ENCODE peak calls at places on chromosomes 3 and 15, in seven cellular contexts. X, Q, Z, D, V, G and H are unnamed samples.

GRCh38 chr3:141225939-141226338 is 5.7 kb upstream of the PXYLP1 start:
- DNase-seq in G (no peak), X (no peak), D (no peak), Z (no peak), V (no peak), Q (no peak), H (no peak)

GRCh38 chr3:98914210-98915080 is 12.9 kb upstream of the DCBLD2 start:
- DNase-seq in V (no peak), D (no peak), G (peak; percentile 43), Z (no peak), X (no peak), Q (peak; percentile 59), H (no peak)

GRCh38 chr3:69092030-69092513 is 7.3 kb downstream of the ARL6IP5 start:
- DNase-seq in Z (no peak), D (no peak), Q (no peak), X (no peak), G (no peak), V (no peak), H (peak; percentile 35)

GRCh38 chr15:41416162-41416741 is 643 bp upstream of the RTF1 start:
- DNase-seq in D (no peak), Z (no peak), V (no peak), G (no peak), Q (no peak), X (no peak), H (no peak)

GRCh38 chr15:88605507-88606436 is 15.4 kb upstream of the AEN start:
- DNase-seq in V (peak; percentile 65), Q (peak; percentile 67), D (peak; percentile 74), G (peak; percentile 62), Z (no peak), X (no peak), H (no peak)

GRCh38 chr15:67542192-67542461 is 376 bp upstream of the MAP2K5 start:
- DNase-seq in V (no peak), Q (peak; percentile 30), D (no peak), Z (no peak), X (no peak), G (no peak), H (no peak)

GRCh38 chr3:139559541-139559940 is 20.0 kb upstream of the RBP1 start:
- DNase-seq in Q (no peak), X (no peak), G (no peak), Z (no peak), V (no peak), D (no peak), H (no peak)

GRCh38 chr3:129018271-129018670 is 17.2 kb downstream of the EFCC1 start:
- DNase-seq in Q (no peak), V (no peak), Z (no peak), D (no peak), G (no peak), X (no peak), H (no peak)

GRCh38 chr3:160444411-160444810 is 5.2 kb downstream of the TRIM59 start:
- DNase-seq in X (no peak), D (no peak), Q (no peak), Z (no peak), G (no peak), V (peak; percentile 11), H (no peak)

GRCh38 chr3:132448211-132448961 is 31.1 kb downstream of the DNAJC13 start:
- DNase-seq in Q (peak; percentile 72), X (no peak), Z (no peak), G (no peak), V (no peak), D (no peak), H (peak; percentile 12)

GRCh38 chr15:100454148-100454547 is 74.6 kb downstream of the CERS3 start:
- DNase-seq in Q (no peak), Z (no peak), X (no peak), V (no peak), D (no peak), G (no peak), H (no peak)

GRCh38 chr3:155727836-155728235 is 17.0 kb downstream of the PLCH1 start:
- DNase-seq in X (no peak), Z (no peak), D (no peak), V (no peak), G (no peak), Q (no peak), H (no peak)

GRCh38 chr3:159319156-159319555 is 517.3 kb downstream of the MFSD1 start:
- DNase-seq in D (no peak), X (no peak), G (no peak), Z (no peak), Q (no peak), V (no peak), H (no peak)

GRCh38 chr15:89812126-89812846 is 2.4 kb downstream of the ANPEP start:
- DNase-seq in D (peak; percentile 72), V (no peak), G (peak; percentile 95), Q (peak; percentile 52), Z (no peak), X (no peak), H (peak; percentile 87)

GRCh38 chr15:50241684-50242450 is 23.7 kb downstream of the HDC start:
- DNase-seq in G (no peak), D (no peak), X (peak; percentile 12), Z (no peak), V (no peak), Q (no peak), H (no peak)

GRCh38 chr3:152301745-152302181 is 33.0 kb downstream of the MBNL1 start:
- DNase-seq in Z (no peak), X (no peak), D (no peak), V (no peak), Q (no peak), G (no peak), H (no peak)

GRCh38 chr3:185655426-185656320 is 69.6 kb downstream of the SENP2 start:
- DNase-seq in X (no peak), D (no peak), V (no peak), G (no peak), Z (no peak), Q (peak; percentile 74), H (no peak)

GRCh38 chr15:70141376-70142071 is 43.8 kb upstream of the TLE3 start:
- DNase-seq in X (no peak), V (no peak), Q (no peak), G (no peak), D (no peak), Z (no peak), H (no peak)

GRCh38 chr15:70142322-70143191 is 44.8 kb upstream of the TLE3 start:
- DNase-seq in V (peak; percentile 20), G (no peak), X (no peak), Z (peak; percentile 52), D (no peak), Q (no peak), H (no peak)

GRCh38 chr15:70140031-70140542 is 42.4 kb upstream of the TLE3 start:
- DNase-seq in Q (no peak), V (no peak), Z (no peak), X (no peak), D (no peak), G (no peak), H (no peak)

GRCh38 chr15:70142072-70142321 is 44.3 kb upstream of the TLE3 start:
- DNase-seq in D (no peak), V (no peak), Z (no peak), G (no peak), X (no peak), Q (no peak), H (no peak)

DNA sequence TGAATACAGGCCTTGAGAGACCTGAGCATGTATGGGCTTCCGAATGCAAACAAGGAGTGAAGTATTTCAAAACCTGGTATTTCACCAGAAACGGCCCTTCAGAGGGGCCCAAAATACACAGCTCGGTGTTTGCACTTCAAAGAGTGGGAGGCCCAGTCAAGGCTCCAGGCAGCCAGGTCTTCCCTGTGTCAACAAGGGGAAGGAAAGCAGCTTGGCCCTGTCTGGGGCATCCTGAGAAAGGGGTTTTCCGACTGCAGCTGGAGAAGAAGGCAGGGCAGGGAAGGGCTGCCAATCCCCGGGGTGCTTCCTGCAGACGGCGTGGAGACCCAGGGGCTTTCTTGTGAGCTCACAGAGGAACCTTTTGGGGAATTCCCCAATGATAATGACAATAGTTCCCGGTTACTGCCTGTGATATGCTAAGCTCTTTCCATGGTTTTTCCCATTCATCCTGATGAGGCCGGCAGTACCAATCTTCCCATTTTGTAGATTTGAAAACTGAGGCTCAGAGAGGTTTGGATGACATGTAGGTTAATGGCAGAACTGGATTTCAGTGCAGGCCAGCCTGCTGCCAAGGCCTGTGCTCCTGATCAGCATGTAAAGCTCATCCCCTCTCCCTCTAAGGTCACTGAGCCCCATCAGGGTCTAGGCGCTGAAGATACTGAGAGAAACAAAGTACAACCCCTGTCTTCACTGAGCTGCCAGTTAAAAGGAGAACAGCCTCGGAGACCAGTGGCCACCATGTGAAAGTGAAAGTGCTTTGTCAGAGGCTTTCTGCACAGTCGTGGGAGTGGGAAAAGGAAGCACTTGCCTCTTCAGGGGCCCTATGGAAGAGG is 43.0 kb upstream of the TLE3 start:
- DNase-seq in X (no peak), Q (no peak), D (no peak), Z (no peak), V (peak; percentile 91), G (peak; percentile 65), H (peak; percentile 44)
- H3K4me3 ChIP-seq in X (no peak overlapping the region), Q (no peak overlapping the region), D (no peak overlapping the region), Z (peak overlapping the region; percentile 22), V (no peak overlapping the region), G (no peak overlapping the region), H (no peak overlapping the region)

GRCh38 chr3:79415351-79415750 is 352.4 kb downstream of the ROBO1 start:
- DNase-seq in Q (no peak), G (no peak), D (no peak), X (no peak), Z (no peak), V (no peak), H (no peak)
- H3K4me3 ChIP-seq in Q (no peak overlapping the region), G (no peak overlapping the region), D (no peak overlapping the region), X (no peak overlapping the region), Z (no peak overlapping the region), V (no peak overlapping the region), H (no peak overlapping the region)

GRCh38 chr15:98728107-98728810 is 79.9 kb downstream of the IGF1R start:
- DNase-seq in G (no peak), X (no peak), D (no peak), Q (no peak), V (peak; percentile 18), Z (no peak), H (no peak)
- H3K4me3 ChIP-seq in G (no peak overlapping the region), X (peak overlapping the region; percentile 3), D (no peak overlapping the region), Q (no peak overlapping the region), V (no peak overlapping the region), Z (peak overlapping the region; percentile 22), H (no peak overlapping the region)

DNA sequence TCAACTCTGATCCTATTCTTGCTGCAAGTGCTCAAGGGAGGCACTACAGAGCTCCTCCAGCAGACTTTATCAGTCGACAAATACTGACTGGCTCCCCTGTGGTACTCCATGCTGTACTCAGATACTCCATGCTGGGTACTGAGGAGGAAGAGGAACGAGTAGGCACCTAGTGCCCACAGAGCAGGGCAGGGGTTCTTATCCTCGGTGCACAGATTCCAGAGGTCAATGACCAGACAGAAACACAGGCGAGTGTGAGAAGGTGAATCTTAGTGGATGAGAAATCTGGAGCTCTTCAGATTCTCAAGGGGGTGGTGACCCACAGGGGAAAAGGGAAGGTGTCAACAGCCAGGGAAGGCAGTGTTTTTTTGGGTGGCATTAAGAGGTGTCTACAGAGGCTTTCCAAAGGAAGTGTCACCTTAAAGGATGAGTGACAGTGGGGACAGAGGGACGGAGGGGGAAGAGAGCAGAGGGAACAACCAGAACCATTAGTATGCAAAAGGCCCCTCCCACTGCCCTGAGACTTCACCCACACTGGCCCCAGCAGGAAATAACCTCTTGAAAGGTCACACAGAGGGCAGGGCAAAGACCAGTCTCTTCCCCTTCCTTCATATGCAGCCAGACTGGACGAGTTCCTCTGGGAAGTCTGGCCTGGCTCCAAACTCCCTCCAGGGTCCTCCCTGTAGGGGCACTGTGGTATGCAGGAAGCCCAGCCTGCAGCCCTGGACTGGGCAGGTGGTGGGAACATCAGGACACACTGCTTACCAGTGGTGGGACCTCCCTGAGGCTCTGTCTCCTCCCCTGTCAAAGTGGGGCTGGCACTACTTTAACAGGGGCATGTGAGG is 27.5 kb downstream of the CCDC12 start:
- DNase-seq in Z (no peak), X (no peak), D (peak; percentile 80), G (peak; percentile 57), V (peak; percentile 36), Q (peak; percentile 58), H (no peak)
- H3K4me3 ChIP-seq in Z (no peak overlapping the region), X (no peak overlapping the region), D (no peak overlapping the region), G (no peak overlapping the region), V (no peak overlapping the region), Q (no peak overlapping the region), H (no peak overlapping the region)